ENCODE peak calls at places on chromosomes 12 and 14, in four cellular contexts. S is IMR-90, A is mesendoderm, G is H1. E is an unnamed sample.

GRCh38 chr12:47237751-47238211 is 158.0 kb upstream of the AMIGO2 start:
- DNase-seq in A (no peak), S (peak; percentile 7), G (no peak), E (no peak)

GRCh38 chr14:79551591-79551990 is 659.7 kb downstream of the DIO2 start:
- DNase-seq in S (no peak), G (no peak), A (no peak), E (no peak)

GRCh38 chr12:25438638-25439037 is 114.4 kb downstream of the LMNTD1 start:
- DNase-seq in S (peak; percentile 63), G (no peak), A (no peak), E (no peak)

GRCh38 chr12:84757978-84758377 is 154.6 kb downstream of the SLC6A15 start:
- DNase-seq in A (no peak), G (no peak), S (peak; percentile 50), E (no peak)

GRCh38 chr12:129696952-129697351 is 206.9 kb downstream of the TMEM132D start:
- DNase-seq in A (no peak), S (no peak), G (no peak), E (no peak)

GRCh38 chr14:69090187-69090789 is 62.6 kb downstream of the DCAF5 start:
- DNase-seq in G (no peak), S (peak; percentile 55), A (peak; percentile 61), E (peak; percentile 40)

GRCh38 chr12:107349008-107349747 is 255.8 kb upstream of the CRY1 start:
- DNase-seq in A (peak; percentile 89), S (peak; percentile 91), G (no peak), E (no peak)

GRCh38 chr12:79317184-79317847 is 373.4 kb downstream of the PAWR start:
- DNase-seq in A (no peak), S (no peak), G (no peak), E (no peak)

GRCh38 chr14:95286649-95287048 is 33.1 kb downstream of the CLMN start:
- DNase-seq in S (no peak), G (no peak), A (no peak), E (peak; percentile 19)

GRCh38 chr12:131591136-131591535 is 119.8 kb upstream of the SFSWAP start:
- DNase-seq in A (no peak), S (no peak), G (no peak), E (no peak)

GRCh38 chr14:71358209-71358931 is 451.1 kb downstream of the PCNX1 start:
- DNase-seq in S (peak; percentile 82), A (no peak), G (no peak), E (no peak)

GRCh38 chr12:4859478-4860210 is 50.1 kb upstream of the KCNA1 start:
- DNase-seq in A (no peak), S (no peak), G (no peak), E (no peak)

GRCh38 chr14:22668417-22668816 is 24.3 kb upstream of the OR6J1 start:
- DNase-seq in G (no peak), S (peak; percentile 65), A (no peak), E (no peak)

GRCh38 chr12:105748806-105749600 is 389.8 kb downstream of the NUAK1 start:
- DNase-seq in A (no peak), S (peak; percentile 74), G (no peak), E (no peak)

GRCh38 chr14:106872619-106873446 is 1346.5 kb downstream of the TMEM121 start:
- DNase-seq in G (peak; percentile 48), S (no peak), A (no peak), E (no peak)

GRCh38 chr14:77037886-77038511 is 9.5 kb upstream of the IRF2BPL start:
- DNase-seq in G (peak; percentile 54), A (no peak), S (no peak), E (no peak)

GRCh38 chr12:72296389-72296788 is 24.2 kb downstream of the TRHDE start:
- DNase-seq in G (no peak), A (no peak), S (peak; percentile 91), E (no peak)

GRCh38 chr14:50311337-50311973 is 574 bp downstream of the L2HGDH start:
- DNase-seq in A (peak; percentile 6), G (no peak), S (no peak), E (no peak)

GRCh38 chr12:75986001-75986739 is 45.4 kb downstream of the PHLDA1 start:
- DNase-seq in S (peak; percentile 25), G (no peak), A (no peak), E (no peak)

GRCh38 chr12:57069522-57069921 is 9.1 kb downstream of the NEMP1 start:
- DNase-seq in G (no peak), A (peak; percentile 86), S (peak; percentile 87), E (peak; percentile 78)

GRCh38 chr14:70856851-70857498 is 47.7 kb upstream of the MAP3K9 start:
- DNase-seq in G (no peak), A (no peak), S (peak; percentile 96), E (no peak)

GRCh38 chr14:74035556-74035955 is 16.4 kb downstream of the BBOF1 start:
- DNase-seq in A (no peak), G (no peak), S (peak; percentile 80), E (no peak)

GRCh38 chr14:97215263-97215969 is 418.2 kb downstream of the VRK1 start:
- DNase-seq in S (no peak), G (no peak), A (no peak), E (no peak)
- H3K56ac ChIP-seq in S (no peak overlapping the region), G (no peak overlapping the region), A (no peak overlapping the region), E (no peak overlapping the region)

DNA sequence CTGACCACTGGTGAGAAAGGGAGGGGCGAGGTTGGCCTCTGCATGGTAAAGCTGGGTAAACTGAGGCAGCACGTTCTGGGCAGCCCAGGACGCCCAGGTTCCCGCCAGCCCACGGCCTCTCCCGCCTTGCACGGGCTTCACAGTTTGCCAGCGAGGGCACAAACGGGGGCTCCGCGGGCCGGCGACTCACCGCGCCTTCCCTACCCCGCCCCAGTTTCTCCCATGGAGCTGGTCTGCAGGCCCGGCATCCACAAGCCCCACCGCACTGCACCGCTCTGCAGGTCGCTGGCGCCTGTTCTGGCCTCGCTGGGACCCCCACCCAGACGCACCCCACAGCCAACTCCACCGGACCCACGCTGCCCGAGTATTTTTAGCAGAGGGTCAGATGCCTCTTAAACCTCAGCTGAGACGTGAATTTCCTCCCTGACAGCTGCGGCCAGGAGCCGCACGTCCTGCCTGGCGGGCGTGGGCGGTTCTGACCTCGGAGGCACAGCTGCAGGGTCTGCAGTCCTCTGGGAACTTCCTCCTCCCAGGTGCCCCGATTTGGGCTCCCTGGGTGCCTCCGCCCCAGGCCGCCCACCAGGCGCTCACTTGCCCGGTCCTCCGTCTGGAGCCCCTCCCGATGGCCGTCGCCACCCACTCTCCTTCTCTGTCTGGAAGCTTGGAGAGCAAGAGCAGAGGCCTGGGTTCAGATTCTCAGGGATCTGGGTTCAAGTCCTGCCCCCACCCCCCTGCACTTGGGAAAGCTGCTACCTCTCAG is 29.5 kb upstream of the INF2 start:
- DNase-seq in A (no peak), G (no peak), S (peak; percentile 18), E (no peak)
- H3K9ac ChIP-seq in A (no peak overlapping the region), G (no peak overlapping the region), S (no peak overlapping the region), E (no peak overlapping the region)

GRCh38 chr12:118219106-118219505 is 83.2 kb downstream of the PEBP1 start:
- DNase-seq in A (no peak), S (no peak), G (no peak), E (no peak)
- H3K56ac ChIP-seq in A (no peak overlapping the region), S (no peak overlapping the region), G (no peak overlapping the region), E (no peak overlapping the region)

GRCh38 chr12:62625238-62625637 is 158.6 kb downstream of the MON2 start:
- DNase-seq in G (no peak), A (peak; percentile 53), S (peak; percentile 13), E (no peak)
- H3K9ac ChIP-seq in G (no peak overlapping the region), A (no peak overlapping the region), S (no peak overlapping the region), E (no peak overlapping the region)

GRCh38 chr12:133037207-133038005 is at the start of gene ZNF84:
- DNase-seq in A (peak; percentile 99), G (peak; percentile 94), S (peak; percentile 98), E (peak; percentile 96)

GRCh38 chr12:133038310-133038709 is 1.0 kb downstream of the ZNF84 start:
- DNase-seq in S (no peak), G (no peak), A (no peak), E (no peak)
- H3K56ac ChIP-seq in S (no peak overlapping the region), G (no peak overlapping the region), A (no peak overlapping the region), E (no peak overlapping the region)

DNA sequence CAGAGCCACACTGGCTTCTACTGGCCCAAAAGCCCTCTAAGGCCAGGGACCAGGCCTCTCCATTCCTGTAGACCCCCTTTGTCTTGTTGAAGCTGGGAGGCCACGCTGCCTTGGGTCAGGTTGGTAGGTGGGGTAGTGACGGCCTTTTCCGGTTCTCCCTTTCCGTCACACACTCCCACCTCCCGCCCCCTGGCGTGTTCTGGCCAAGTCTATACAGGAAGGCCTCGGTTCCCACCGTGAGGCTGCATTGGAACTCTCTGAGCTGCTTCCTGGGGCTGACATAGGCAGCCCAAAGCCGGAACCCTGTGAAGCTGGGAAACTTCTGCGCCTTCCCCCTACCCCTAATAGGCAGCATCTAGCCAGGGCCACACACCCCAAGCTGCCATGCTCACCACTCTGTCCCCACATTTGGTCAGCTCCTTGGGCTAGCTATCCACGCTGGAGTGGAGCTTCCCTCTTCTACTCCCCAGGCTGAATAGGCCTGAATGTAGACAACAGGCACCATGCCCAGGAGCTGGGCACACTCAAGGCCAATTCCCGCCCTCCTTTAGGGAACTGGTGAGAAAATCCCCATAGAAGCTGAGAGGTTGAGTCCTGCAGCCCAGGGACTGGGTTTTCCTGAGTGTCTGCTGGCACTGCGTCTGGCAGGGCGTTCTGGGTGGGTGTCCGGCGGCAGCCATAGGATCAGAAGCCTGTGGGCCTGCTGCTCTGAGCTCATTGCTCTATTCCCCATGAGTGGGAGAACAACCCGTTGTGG is 35.7 kb downstream of the RIN3 start:
- DNase-seq in S (no peak), G (no peak), A (no peak), E (no peak)
- H3K9ac ChIP-seq in S (no peak overlapping the region), G (no peak overlapping the region), A (no peak overlapping the region), E (no peak overlapping the region)

GRCh38 chr12:121512561-121512960 is 68.3 kb downstream of the KDM2B start:
- DNase-seq in A (no peak), S (no peak), G (no peak), E (no peak)
- H3K56ac ChIP-seq in A (no peak overlapping the region), S (no peak overlapping the region), G (no peak overlapping the region), E (no peak overlapping the region)

GRCh38 chr12:68932123-68932700 is 759 bp downstream of the CPM start:
- DNase-seq in G (no peak), A (no peak), S (no peak), E (no peak)
- H3K9ac ChIP-seq in G (no peak overlapping the region), A (no peak overlapping the region), S (peak overlapping the region; percentile 25), E (no peak overlapping the region)

GRCh38 chr12:116799955-116800354 is 61.8 kb downstream of the RNFT2 start:
- DNase-seq in S (no peak), G (no peak), A (no peak), E (no peak)
- H3K56ac ChIP-seq in S (no peak overlapping the region), G (no peak overlapping the region), A (no peak overlapping the region), E (no peak overlapping the region)

E was measured in H9.